ENCODE peak calls at places on chromosomes 11 and 22, in five cellular contexts. One of them, this sample, is unnamed.

GRCh38 chr11:118380571-118380970 is 20.8 kb upstream of the ATP5MG start:
- DNase-seq in dorsolateral prefrontal cortex: no peak
- DNase-seq in HCT116: no peak
- DNase-seq in A549: no peak
- DNase-seq in body of pancreas: no peak
- DNase-seq in this sample: no peak

GRCh38 chr11:129457321-129457720 is 81.7 kb downstream of the BARX2 start:
- DNase-seq in dorsolateral prefrontal cortex: no peak
- DNase-seq in HCT116: no peak
- DNase-seq in A549: no peak
- DNase-seq in body of pancreas: no peak
- DNase-seq in this sample: no peak

GRCh38 chr11:78192911-78193341 is 4.2 kb downstream of the USP35 start:
- DNase-seq in dorsolateral prefrontal cortex: no peak
- DNase-seq in body of pancreas: no peak
- DNase-seq in A549: no peak
- DNase-seq in HCT116: no peak
- DNase-seq in this sample: no peak

GRCh38 chr22:17501679-17502285 is 61.5 kb upstream of the SLC25A18 start:
- DNase-seq in body of pancreas: peak
- DNase-seq in A549: peak
- DNase-seq in HCT116: peak
- DNase-seq in dorsolateral prefrontal cortex: no peak
- DNase-seq in this sample: peak

GRCh38 chr22:38033522-38034277 is 23.5 kb upstream of the PICK1 start:
- DNase-seq in body of pancreas: no peak
- DNase-seq in HCT116: no peak
- DNase-seq in dorsolateral prefrontal cortex: peak
- DNase-seq in A549: no peak
- DNase-seq in this sample: no peak

GRCh38 chr22:44451016-44451415 is 47.0 kb downstream of the RTL6 start:
- DNase-seq in body of pancreas: no peak
- DNase-seq in A549: no peak
- DNase-seq in HCT116: no peak
- DNase-seq in dorsolateral prefrontal cortex: no peak
- DNase-seq in this sample: no peak

GRCh38 chr11:12642040-12642439 is 32.2 kb upstream of the TEAD1 start:
- DNase-seq in HCT116: no peak
- DNase-seq in A549: no peak
- DNase-seq in body of pancreas: no peak
- DNase-seq in dorsolateral prefrontal cortex: no peak
- DNase-seq in this sample: no peak

GRCh38 chr11:77560605-77561004 is 29.1 kb upstream of the AQP11 start:
- DNase-seq in dorsolateral prefrontal cortex: no peak
- DNase-seq in body of pancreas: no peak
- DNase-seq in A549: no peak
- DNase-seq in HCT116: peak
- DNase-seq in this sample: peak

GRCh38 chr22:45742866-45743450 is 71.3 kb downstream of the ATXN10 start:
- DNase-seq in HCT116: no peak
- DNase-seq in A549: no peak
- DNase-seq in body of pancreas: no peak
- DNase-seq in dorsolateral prefrontal cortex: no peak
- DNase-seq in this sample: no peak

GRCh38 chr11:119169272-119169719 is 771 bp downstream of the NLRX1 start:
- DNase-seq in HCT116: peak
- DNase-seq in A549: peak
- DNase-seq in dorsolateral prefrontal cortex: no peak
- DNase-seq in body of pancreas: peak
- DNase-seq in this sample: no peak

GRCh38 chr11:121391914-121392313 is 60.2 kb upstream of the SORL1 start:
- DNase-seq in A549: no peak
- DNase-seq in body of pancreas: no peak
- DNase-seq in dorsolateral prefrontal cortex: no peak
- DNase-seq in HCT116: no peak
- DNase-seq in this sample: peak

DNA sequence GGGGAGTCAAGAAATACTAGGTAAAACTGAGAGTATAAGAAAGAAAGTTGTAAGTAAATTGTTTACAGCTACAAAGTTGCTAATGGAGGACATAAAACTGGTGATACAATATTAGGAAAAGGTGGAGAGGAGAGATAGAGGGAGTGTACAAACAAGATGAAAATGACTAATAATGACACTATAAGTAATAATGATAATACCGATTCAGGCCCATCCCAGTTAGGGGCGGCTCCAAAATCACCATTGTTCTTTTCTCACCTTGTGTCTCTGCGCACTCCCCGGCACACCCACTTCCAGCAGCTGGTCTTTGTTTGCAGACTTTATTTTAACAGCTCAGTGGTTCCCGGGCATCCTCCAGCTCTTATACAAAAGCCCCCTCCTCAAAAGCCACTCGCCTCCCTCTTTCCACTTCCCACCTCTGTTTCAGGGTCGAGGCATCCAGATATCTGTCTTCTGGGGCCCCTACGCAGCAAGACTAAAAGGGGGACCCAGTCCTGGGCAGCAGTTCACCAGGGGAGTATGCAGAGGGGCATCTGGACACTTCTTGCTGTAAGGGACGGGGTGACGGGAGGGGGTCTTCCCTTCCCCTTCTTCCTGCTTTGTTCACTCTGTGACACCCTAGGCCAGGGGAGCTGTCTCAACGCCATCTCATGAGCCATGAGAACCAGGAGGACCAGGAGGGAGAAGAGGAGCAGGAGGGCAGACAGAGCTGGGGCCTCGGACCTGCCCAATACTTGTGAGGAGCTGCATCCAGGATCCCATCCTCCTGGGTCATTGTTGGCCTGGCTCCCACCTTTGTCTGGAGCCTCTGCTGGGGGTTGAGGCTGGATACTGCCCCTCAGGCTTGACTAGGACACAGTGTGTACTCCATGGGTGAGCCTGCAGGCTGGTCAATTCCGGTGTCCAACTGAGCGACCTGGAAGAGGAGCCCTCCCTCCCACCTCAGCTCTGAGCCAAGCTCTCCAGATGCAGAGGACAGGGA is 2.7 kb downstream of the APOL2 start:
- DNase-seq in A549: no peak
- DNase-seq in body of pancreas: no peak
- DNase-seq in HCT116: no peak
- DNase-seq in dorsolateral prefrontal cortex: no peak
- DNase-seq in this sample: no peak
- H3K4me3 ChIP-seq in A549: no peak
- H3K4me3 ChIP-seq in body of pancreas: no peak
- H3K4me3 ChIP-seq in HCT116: no peak
- H3K4me3 ChIP-seq in dorsolateral prefrontal cortex: peak
- H3K4me3 ChIP-seq in this sample: no peak

GRCh38 chr11:96341237-96342130 is 1.5 kb downstream of the MAML2 start:
- DNase-seq in A549: no peak
- DNase-seq in HCT116: no peak
- DNase-seq in body of pancreas: peak
- DNase-seq in dorsolateral prefrontal cortex: no peak
- DNase-seq in this sample: no peak

GRCh38 chr11:96340555-96340885 is 2.5 kb downstream of the MAML2 start:
- DNase-seq in body of pancreas: no peak
- DNase-seq in dorsolateral prefrontal cortex: no peak
- DNase-seq in A549: no peak
- DNase-seq in HCT116: no peak
- DNase-seq in this sample: no peak

GRCh38 chr11:96339704-96340554 is 3.1 kb downstream of the MAML2 start:
- DNase-seq in HCT116: no peak
- DNase-seq in A549: no peak
- DNase-seq in body of pancreas: no peak
- DNase-seq in dorsolateral prefrontal cortex: no peak
- DNase-seq in this sample: no peak

GRCh38 chr11:96337541-96338530 is 5.2 kb downstream of the MAML2 start:
- DNase-seq in dorsolateral prefrontal cortex: no peak
- DNase-seq in body of pancreas: no peak
- DNase-seq in A549: no peak
- DNase-seq in HCT116: no peak
- DNase-seq in this sample: no peak

GRCh38 chr11:96338910-96339703 is 3.9 kb downstream of the MAML2 start:
- DNase-seq in dorsolateral prefrontal cortex: peak
- DNase-seq in A549: no peak
- DNase-seq in body of pancreas: no peak
- DNase-seq in HCT116: no peak
- DNase-seq in this sample: no peak
- H3K4me3 ChIP-seq in dorsolateral prefrontal cortex: peak
- H3K4me3 ChIP-seq in A549: no peak
- H3K4me3 ChIP-seq in body of pancreas: no peak
- H3K4me3 ChIP-seq in HCT116: no peak
- H3K4me3 ChIP-seq in this sample: peak

GRCh38 chr11:117230286-117230961 is 1.4 kb downstream of the PCSK7 start:
- DNase-seq in body of pancreas: no peak
- DNase-seq in dorsolateral prefrontal cortex: no peak
- DNase-seq in A549: no peak
- DNase-seq in HCT116: no peak
- DNase-seq in this sample: no peak

GRCh38 chr11:117230981-117231636 is 764 bp downstream of the PCSK7 start:
- DNase-seq in body of pancreas: no peak
- DNase-seq in A549: no peak
- DNase-seq in dorsolateral prefrontal cortex: no peak
- DNase-seq in HCT116: no peak
- DNase-seq in this sample: no peak

GRCh38 chr11:117231637-117232021 is 244 bp downstream of the PCSK7 start:
- DNase-seq in A549: no peak
- DNase-seq in body of pancreas: no peak
- DNase-seq in HCT116: no peak
- DNase-seq in dorsolateral prefrontal cortex: no peak
- DNase-seq in this sample: no peak

GRCh38 chr11:117232022-117232878 is at the start of the genes PCSK7 and RNF214:
- DNase-seq in body of pancreas: peak
- DNase-seq in A549: peak
- DNase-seq in HCT116: no peak
- DNase-seq in dorsolateral prefrontal cortex: peak
- DNase-seq in this sample: no peak

GRCh38 chr11:117232911-117233409 is 489 bp downstream of the RNF214 start:
- DNase-seq in dorsolateral prefrontal cortex: no peak
- DNase-seq in body of pancreas: peak
- DNase-seq in HCT116: no peak
- DNase-seq in A549: peak
- DNase-seq in this sample: no peak
- H3K4me3 ChIP-seq in dorsolateral prefrontal cortex: peak
- H3K4me3 ChIP-seq in body of pancreas: peak
- H3K4me3 ChIP-seq in HCT116: peak
- H3K4me3 ChIP-seq in A549: peak
- H3K4me3 ChIP-seq in this sample: peak

DNA sequence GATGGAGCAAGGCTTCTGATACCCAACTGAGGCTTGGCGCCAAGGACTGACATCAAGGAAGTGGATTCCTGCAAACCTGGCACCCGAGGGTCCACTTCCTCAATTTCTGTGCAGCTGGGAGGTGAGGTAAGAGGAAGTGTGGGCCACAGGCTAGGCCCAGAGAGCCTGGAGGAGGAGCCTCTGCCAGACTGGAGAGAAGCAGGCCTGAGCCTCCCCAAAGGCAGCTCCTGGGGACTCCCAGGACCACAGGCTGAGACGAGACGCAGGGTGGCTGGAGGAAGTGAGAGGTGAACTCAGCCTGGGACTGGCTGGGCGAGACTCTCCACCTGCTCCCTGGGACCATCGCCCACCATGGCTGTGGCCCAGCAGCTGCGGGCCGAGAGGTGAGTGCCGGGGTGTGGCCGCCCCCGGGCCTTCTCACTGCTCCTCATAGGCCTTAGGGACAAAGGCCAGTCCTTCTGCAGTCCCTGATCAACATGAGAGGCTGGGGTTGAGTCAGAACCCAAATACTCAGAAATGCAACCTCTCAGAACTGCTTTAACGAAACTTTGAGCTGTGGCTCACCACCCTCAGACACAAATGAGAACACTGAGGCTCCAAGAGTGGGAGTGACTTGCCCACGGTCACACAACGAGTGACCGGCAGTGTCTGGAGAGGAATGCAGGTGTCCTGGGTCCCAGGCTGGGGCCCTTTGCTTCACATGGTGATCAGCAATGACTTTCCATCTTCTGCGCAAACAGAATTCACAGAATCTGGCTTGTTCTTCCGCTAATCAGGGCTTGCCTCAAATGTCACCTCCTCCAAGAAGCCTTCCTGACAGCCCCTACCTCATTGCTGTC is at the start of gene NCF4:
- DNase-seq in A549: no peak
- DNase-seq in HCT116: no peak
- DNase-seq in body of pancreas: peak
- DNase-seq in dorsolateral prefrontal cortex: no peak
- DNase-seq in this sample: no peak
- H3K4me3 ChIP-seq in A549: no peak
- H3K4me3 ChIP-seq in HCT116: no peak
- H3K4me3 ChIP-seq in body of pancreas: no peak
- H3K4me3 ChIP-seq in dorsolateral prefrontal cortex: peak
- H3K4me3 ChIP-seq in this sample: no peak

DNA sequence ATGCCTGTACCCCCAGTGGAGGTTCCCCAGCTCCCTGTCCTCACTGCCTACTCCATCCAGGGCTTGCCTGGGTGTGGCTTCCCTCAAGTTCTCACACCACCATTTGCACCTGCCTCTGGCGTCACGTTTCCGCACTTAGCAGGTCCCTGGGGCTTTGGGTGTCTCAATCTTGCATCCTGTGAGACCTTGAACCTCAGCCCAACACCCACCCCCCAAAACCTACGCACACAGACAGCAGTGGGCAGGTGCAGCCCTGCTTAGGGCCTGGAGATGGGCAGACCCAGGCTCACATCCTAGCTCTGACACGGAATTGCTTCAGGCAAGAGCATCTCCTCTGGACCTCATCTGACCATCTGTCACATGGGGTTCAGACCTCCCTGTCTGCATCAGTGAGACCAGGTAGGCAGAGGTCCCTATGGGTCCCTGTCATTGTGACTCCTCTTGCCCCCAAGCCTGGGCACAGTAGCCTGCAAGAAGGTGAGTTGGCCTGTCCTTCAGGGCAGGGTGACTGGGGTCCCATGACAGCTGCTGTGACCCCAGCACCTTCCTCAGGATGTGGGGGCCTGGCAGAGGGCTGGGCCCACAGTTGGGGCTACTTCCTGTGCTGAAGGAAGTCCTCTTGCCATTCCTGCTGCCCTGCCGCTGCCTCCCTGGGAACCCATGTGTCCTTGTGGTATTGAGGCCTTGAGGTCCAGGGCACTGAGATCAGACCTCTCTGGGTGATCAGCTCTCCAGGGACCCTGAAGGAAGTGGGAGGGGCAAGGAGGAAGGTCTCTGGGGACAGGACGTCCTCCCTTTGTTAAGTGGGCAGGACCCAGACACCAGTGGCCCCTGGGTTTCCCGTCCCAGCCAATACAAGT is 2.0 kb downstream of the SIPA1 start:
- DNase-seq in dorsolateral prefrontal cortex: no peak
- DNase-seq in A549: no peak
- DNase-seq in HCT116: no peak
- DNase-seq in body of pancreas: no peak
- DNase-seq in this sample: no peak
- H3K4me3 ChIP-seq in dorsolateral prefrontal cortex: peak
- H3K4me3 ChIP-seq in A549: no peak
- H3K4me3 ChIP-seq in HCT116: no peak
- H3K4me3 ChIP-seq in body of pancreas: no peak
- H3K4me3 ChIP-seq in this sample: no peak

GRCh38 chr11:126317681-126318641 is 14.1 kb downstream of the DCPS start:
- DNase-seq in body of pancreas: peak
- DNase-seq in dorsolateral prefrontal cortex: no peak
- DNase-seq in HCT116: no peak
- DNase-seq in A549: no peak
- DNase-seq in this sample: no peak
- H3K4me3 ChIP-seq in body of pancreas: no peak
- H3K4me3 ChIP-seq in dorsolateral prefrontal cortex: peak
- H3K4me3 ChIP-seq in HCT116: no peak
- H3K4me3 ChIP-seq in A549: no peak
- H3K4me3 ChIP-seq in this sample: peak

This sample was measured in keratinocyte.